ENCODE peak calls at places on chromosomes 16 and 17, in ten cellular contexts. A is type B pancreatic cell, W is transverse colon, X is choroid plexus epithelial cell, I is upper lobe of right lung, N is fibroblast of pulmonary artery, F is thoracic aorta, D is left ventricle myocardium inferior, R is kidney epithelial cell, S is endothelial cell. P is an unnamed sample.

GRCh38 chr17:53193044-53193443 is 629.7 kb upstream of the KIF2B start:
- DNase-seq in A (no peak), W (no peak), X (no peak), I (no peak), N (no peak), F (no peak), D (no peak), R (no peak), S (no peak), P (no peak)

GRCh38 chr17:27282054-27282501 is 11.8 kb upstream of the WSB1 start:
- DNase-seq in A (no peak), W (no peak), X (peak), I (no peak), N (peak), F (no peak), D (no peak), R (no peak), S (no peak), P (peak)

GRCh38 chr17:21445091-21445650 is 69.0 kb downstream of the KCNJ12 start:
- DNase-seq in A (no peak), W (no peak), X (no peak), I (no peak), N (no peak), F (no peak), D (no peak), R (no peak), S (no peak), P (no peak)

GRCh38 chr17:15263680-15264079 is 1.4 kb downstream of the PMP22 start:
- DNase-seq in A (no peak), W (no peak), X (no peak), I (no peak), N (no peak), F (no peak), D (no peak), R (no peak), S (no peak), P (no peak)

GRCh38 chr17:40062347-40063033 is at the start of gene THRA:
- DNase-seq in A (no peak), W (peak), X (peak), I (peak), N (peak), F (no peak), D (peak), R (no peak), S (peak), P (peak)

GRCh38 chr17:34781071-34781470 is 180.2 kb downstream of the CCT6B start:
- DNase-seq in A (no peak), W (no peak), X (no peak), I (no peak), N (no peak), F (no peak), D (no peak), R (no peak), S (no peak), P (no peak)

GRCh38 chr17:29929006-29929543 is 953 bp downstream of the SSH2 start:
- DNase-seq in A (no peak), W (peak), X (peak), I (no peak), N (peak), F (no peak), D (no peak), R (no peak), S (peak), P (peak)

GRCh38 chr16:30992931-30993816 is 8.2 kb downstream of the HSD3B7 start:
- DNase-seq in A (no peak), W (no peak), X (no peak), I (no peak), N (no peak), F (no peak), D (no peak), R (no peak), S (no peak), P (no peak)

GRCh38 chr17:70636517-70637133 is 467.3 kb downstream of the KCNJ2 start:
- DNase-seq in A (no peak), W (no peak), X (peak), I (no peak), N (peak), F (no peak), D (no peak), R (no peak), S (peak), P (no peak)

GRCh38 chr16:56337858-56338325 is 87.5 kb downstream of the AMFR start:
- DNase-seq in A (no peak), W (no peak), X (no peak), I (no peak), N (no peak), F (no peak), D (no peak), R (no peak), S (no peak), P (no peak)

GRCh38 chr16:56337131-56337857 is 88.1 kb downstream of the AMFR start:
- DNase-seq in A (no peak), W (no peak), X (no peak), I (no peak), N (no peak), F (no peak), D (no peak), R (no peak), S (no peak), P (no peak)

GRCh38 chr16:56336711-56337110 is 88.6 kb downstream of the AMFR start:
- DNase-seq in A (no peak), W (no peak), X (no peak), I (no peak), N (no peak), F (no peak), D (no peak), R (no peak), S (no peak), P (no peak)

GRCh38 chr16:56334761-56335160 is 90.6 kb downstream of the AMFR start:
- DNase-seq in A (no peak), W (no peak), X (no peak), I (no peak), N (no peak), F (no peak), D (no peak), R (no peak), S (no peak), P (no peak)

GRCh38 chr16:56336071-56336688 is 89.2 kb downstream of the AMFR start:
- DNase-seq in A (no peak), W (no peak), X (peak), I (no peak), N (no peak), F (no peak), D (peak), R (no peak), S (no peak), P (peak)
- TF ChIP-seq CTCF in A (no peak), W (no peak), X (no peak), I (no peak), N (no peak), F (no peak), D (no peak), R (no peak), S (no peak), P (no peak)

GRCh38 chr17:16945513-16946201 is 26.3 kb downstream of the TNFRSF13B start:
- DNase-seq in A (no peak), W (no peak), X (no peak), I (no peak), N (no peak), F (no peak), D (no peak), R (no peak), S (no peak), P (no peak)
- TF ChIP-seq CTCF in A (no peak), W (no peak), X (peak), I (no peak), N (no peak), F (no peak), D (no peak), R (no peak), S (no peak), P (no peak)

DNA sequence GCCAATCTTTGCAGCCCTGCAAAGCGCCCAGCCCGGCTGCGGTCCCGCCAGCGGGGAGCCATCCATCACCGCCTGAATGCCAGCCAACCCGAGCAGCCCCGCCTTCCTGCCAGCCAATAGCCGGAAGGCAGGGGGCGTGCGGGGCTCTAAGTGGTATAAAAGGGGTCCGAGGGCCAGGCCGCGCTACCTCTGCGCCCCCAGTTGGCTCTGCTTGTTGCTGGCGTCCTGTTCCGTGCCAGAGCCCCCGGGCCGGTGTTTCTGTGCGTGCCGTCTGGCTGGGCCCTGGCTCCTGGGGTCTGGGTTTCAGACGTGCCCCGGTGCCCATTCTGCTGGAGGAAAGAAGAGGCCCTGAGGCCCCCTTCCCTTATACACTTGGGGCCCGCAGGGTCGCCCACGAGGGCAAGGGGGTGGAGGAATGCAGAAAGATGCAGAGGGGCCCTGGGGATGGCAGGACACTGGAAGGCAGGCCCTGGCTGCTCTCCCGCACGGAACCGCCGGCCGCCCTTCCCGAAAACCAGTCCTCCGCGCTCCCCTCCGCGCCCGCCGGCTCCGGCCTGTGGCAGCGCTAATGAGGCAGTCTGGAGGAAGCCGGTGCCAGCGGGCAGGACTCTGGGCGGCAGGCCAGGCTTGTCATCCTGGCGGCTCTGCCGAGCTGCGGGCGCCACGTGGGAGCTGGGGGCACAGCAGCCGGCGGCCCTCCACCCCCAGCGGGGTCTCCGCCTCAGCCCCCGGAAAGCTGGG is 14.0 kb downstream of the COPZ2 start:
- DNase-seq in A (peak), W (peak), X (no peak), I (peak), N (peak), F (peak), D (peak), R (no peak), S (peak), P (peak)
- TF ChIP-seq CTCF in A (no peak), W (no peak), X (no peak), I (peak), N (no peak), F (peak), D (peak), R (peak), S (no peak), P (no peak)

DNA sequence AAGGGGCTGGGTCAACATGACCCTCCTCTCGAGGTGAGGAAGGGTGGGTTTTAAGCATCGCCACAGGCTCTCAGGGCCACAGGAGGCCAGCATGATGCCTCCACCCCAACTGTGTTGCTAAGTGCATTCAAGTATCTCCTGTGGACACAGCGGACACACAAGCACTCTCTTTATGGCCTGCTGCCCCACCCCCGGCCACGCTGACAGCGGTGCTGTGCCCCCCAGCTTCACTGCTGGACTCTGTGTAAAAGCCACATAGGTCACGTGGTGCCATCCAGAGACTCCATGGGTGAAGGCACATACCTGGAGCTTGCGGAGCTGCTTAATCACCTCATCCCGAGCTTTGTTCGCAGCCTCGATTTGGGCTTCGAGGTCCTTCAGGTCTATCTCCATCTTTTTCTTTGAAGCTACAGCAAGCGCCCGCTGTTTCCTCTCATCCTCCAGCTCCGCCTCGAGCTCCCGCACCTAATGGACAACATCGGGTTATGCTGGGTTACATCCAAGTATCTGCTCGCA is 51.5 kb downstream of the NDEL1 start:
- DNase-seq in A (no peak), W (no peak), X (no peak), I (peak), N (no peak), F (no peak), D (no peak), R (no peak), S (no peak), P (no peak)
- TF ChIP-seq CTCF in A (no peak), W (no peak), X (no peak), I (no peak), N (no peak), F (no peak), D (no peak), R (no peak), S (no peak), P (no peak)

GRCh38 chr16:1073566-1074378 is 1.2 kb downstream of the SSTR5 start:
- DNase-seq in A (no peak), W (no peak), X (no peak), I (no peak), N (no peak), F (no peak), D (no peak), R (no peak), S (no peak), P (no peak)
- TF ChIP-seq CTCF in A (peak), W (no peak), X (peak), I (no peak), N (no peak), F (peak), D (peak), R (no peak), S (peak), P (peak)

GRCh38 chr17:8887834-8888703 is 20.6 kb upstream of the PIK3R6 start:
- DNase-seq in A (no peak), W (no peak), X (peak), I (no peak), N (peak), F (no peak), D (peak), R (no peak), S (peak), P (no peak)
- TF ChIP-seq CTCF in A (peak), W (no peak), X (peak), I (no peak), N (peak), F (no peak), D (peak), R (no peak), S (no peak), P (no peak)

P was measured in gastrocnemius medialis.